ENCODE peak calls at places on chromosomes 6 and 20, in eight cellular contexts. One of them, this sample, is unnamed.
A peak's percentile ranks its signal among the peaks of the same experiment; 100 is the strongest.

GRCh38 chr6:135192256-135193174 is 11.4 kb downstream of the MYB start:
- DNase-seq in EL: no peak
- DNase-seq in HFFc6: no peak
- DNase-seq in epithelial cell of esophagus: no peak
- DNase-seq in BJ: no peak
- DNase-seq in RWPE1: no peak
- DNase-seq in mucosa of gallbladder: no peak
- DNase-seq in brain microvascular endothelial cell: no peak
- DNase-seq in this sample: peak; percentile 93

GRCh38 chr6:2684059-2684749 is 66.5 kb downstream of the MYLK4 start:
- DNase-seq in EL: peak; percentile 74
- DNase-seq in HFFc6: no peak
- DNase-seq in epithelial cell of esophagus: peak; percentile 88
- DNase-seq in BJ: no peak
- DNase-seq in RWPE1: peak; percentile 83
- DNase-seq in mucosa of gallbladder: no peak
- DNase-seq in brain microvascular endothelial cell: peak; percentile 86
- DNase-seq in this sample: no peak

GRCh38 chr20:528923-529594 is 14.5 kb downstream of the CSNK2A1 start:
- DNase-seq in EL: peak; percentile 83
- DNase-seq in HFFc6: peak; percentile 79
- DNase-seq in epithelial cell of esophagus: peak; percentile 96
- DNase-seq in BJ: peak; percentile 30
- DNase-seq in RWPE1: peak; percentile 93
- DNase-seq in mucosa of gallbladder: no peak
- DNase-seq in brain microvascular endothelial cell: peak; percentile 75
- DNase-seq in this sample: peak; percentile 47

GRCh38 chr20:56187791-56188190 is 60.7 kb upstream of the MC3R start:
- DNase-seq in EL: peak; percentile 18
- DNase-seq in HFFc6: no peak
- DNase-seq in epithelial cell of esophagus: peak; percentile 6
- DNase-seq in BJ: no peak
- DNase-seq in RWPE1: peak; percentile 36
- DNase-seq in mucosa of gallbladder: no peak
- DNase-seq in brain microvascular endothelial cell: no peak
- DNase-seq in this sample: peak; percentile 4

GRCh38 chr6:116268589-116269293 is 11.0 kb downstream of the TSPYL1 start:
- DNase-seq in EL: peak; percentile 83
- DNase-seq in HFFc6: peak; percentile 84
- DNase-seq in epithelial cell of esophagus: peak; percentile 81
- DNase-seq in BJ: peak; percentile 29
- DNase-seq in RWPE1: peak; percentile 68
- DNase-seq in mucosa of gallbladder: no peak
- DNase-seq in brain microvascular endothelial cell: peak; percentile 67
- DNase-seq in this sample: peak; percentile 82

GRCh38 chr6:10409160-10409765 is 5.6 kb downstream of the TFAP2A start:
- DNase-seq in EL: peak; percentile 47
- DNase-seq in HFFc6: no peak
- DNase-seq in epithelial cell of esophagus: no peak
- DNase-seq in BJ: no peak
- DNase-seq in RWPE1: no peak
- DNase-seq in mucosa of gallbladder: no peak
- DNase-seq in brain microvascular endothelial cell: no peak
- DNase-seq in this sample: no peak

GRCh38 chr6:163722293-163722692 is 307.8 kb downstream of the QKI start:
- DNase-seq in EL: no peak
- DNase-seq in HFFc6: no peak
- DNase-seq in epithelial cell of esophagus: no peak
- DNase-seq in BJ: no peak
- DNase-seq in RWPE1: no peak
- DNase-seq in mucosa of gallbladder: no peak
- DNase-seq in brain microvascular endothelial cell: no peak
- DNase-seq in this sample: no peak

GRCh38 chr20:35870541-35871307 is 83.6 kb downstream of the SCAND1 start:
- DNase-seq in EL: no peak
- DNase-seq in HFFc6: no peak
- DNase-seq in epithelial cell of esophagus: peak; percentile 48
- DNase-seq in BJ: no peak
- DNase-seq in RWPE1: peak; percentile 59
- DNase-seq in mucosa of gallbladder: no peak
- DNase-seq in brain microvascular endothelial cell: peak; percentile 14
- DNase-seq in this sample: no peak

GRCh38 chr6:138577151-138577915 is 78.0 kb upstream of the NHSL1 start:
- DNase-seq in EL: no peak
- DNase-seq in HFFc6: no peak
- DNase-seq in epithelial cell of esophagus: no peak
- DNase-seq in BJ: no peak
- DNase-seq in RWPE1: no peak
- DNase-seq in mucosa of gallbladder: no peak
- DNase-seq in brain microvascular endothelial cell: no peak
- DNase-seq in this sample: no peak

GRCh38 chr6:33384581-33385020 is 7.0 kb upstream of the KIFC1 start:
- DNase-seq in EL: peak; percentile 71
- DNase-seq in HFFc6: peak; percentile 58
- DNase-seq in epithelial cell of esophagus: peak; percentile 80
- DNase-seq in BJ: peak; percentile 46
- DNase-seq in RWPE1: peak; percentile 53
- DNase-seq in mucosa of gallbladder: no peak
- DNase-seq in brain microvascular endothelial cell: peak; percentile 38
- DNase-seq in this sample: no peak

GRCh38 chr6:44666324-44666723 is 278.8 kb downstream of the CDC5L start:
- DNase-seq in EL: no peak
- DNase-seq in HFFc6: no peak
- DNase-seq in epithelial cell of esophagus: no peak
- DNase-seq in BJ: no peak
- DNase-seq in RWPE1: no peak
- DNase-seq in mucosa of gallbladder: no peak
- DNase-seq in brain microvascular endothelial cell: no peak
- DNase-seq in this sample: no peak

GRCh38 chr6:113819169-113819830 is 37.8 kb upstream of the MARCKS start:
- DNase-seq in EL: no peak
- DNase-seq in HFFc6: no peak
- DNase-seq in epithelial cell of esophagus: no peak
- DNase-seq in BJ: no peak
- DNase-seq in RWPE1: no peak
- DNase-seq in mucosa of gallbladder: peak; percentile 52
- DNase-seq in brain microvascular endothelial cell: no peak
- DNase-seq in this sample: no peak

GRCh38 chr6:46876126-46876525 is 45.6 kb downstream of the ADGRF5 start:
- DNase-seq in EL: peak; percentile 85
- DNase-seq in HFFc6: no peak
- DNase-seq in epithelial cell of esophagus: peak; percentile 98
- DNase-seq in BJ: no peak
- DNase-seq in RWPE1: peak; percentile 92
- DNase-seq in mucosa of gallbladder: peak; percentile 85
- DNase-seq in brain microvascular endothelial cell: no peak
- DNase-seq in this sample: no peak

GRCh38 chr6:138001750-138002349 is 105.4 kb downstream of the PERP start:
- DNase-seq in EL: peak; percentile 51
- DNase-seq in HFFc6: peak; percentile 27
- DNase-seq in epithelial cell of esophagus: peak; percentile 72
- DNase-seq in BJ: no peak
- DNase-seq in RWPE1: peak; percentile 37
- DNase-seq in mucosa of gallbladder: peak; percentile 61
- DNase-seq in brain microvascular endothelial cell: peak; percentile 58
- DNase-seq in this sample: peak; percentile 48

GRCh38 chr20:3728876-3729275 is 3.6 kb upstream of the HSPA12B start:
- DNase-seq in EL: no peak
- DNase-seq in HFFc6: no peak
- DNase-seq in epithelial cell of esophagus: no peak
- DNase-seq in BJ: no peak
- DNase-seq in RWPE1: no peak
- DNase-seq in mucosa of gallbladder: no peak
- DNase-seq in brain microvascular endothelial cell: no peak
- DNase-seq in this sample: no peak

GRCh38 chr20:25285856-25286798 is 38.2 kb downstream of the PYGB start:
- DNase-seq in EL: no peak
- DNase-seq in HFFc6: no peak
- DNase-seq in epithelial cell of esophagus: no peak
- DNase-seq in BJ: no peak
- DNase-seq in RWPE1: no peak
- DNase-seq in mucosa of gallbladder: no peak
- DNase-seq in brain microvascular endothelial cell: no peak
- DNase-seq in this sample: no peak

GRCh38 chr6:84836366-84836765 is 72.0 kb upstream of the TBX18 start:
- DNase-seq in EL: no peak
- DNase-seq in HFFc6: no peak
- DNase-seq in epithelial cell of esophagus: peak; percentile 98
- DNase-seq in BJ: no peak
- DNase-seq in RWPE1: peak; percentile 86
- DNase-seq in mucosa of gallbladder: no peak
- DNase-seq in brain microvascular endothelial cell: no peak
- DNase-seq in this sample: no peak

GRCh38 chr6:31952140-31952805 is 6.4 kb downstream of the CFB start:
- DNase-seq in EL: peak; percentile 65
- DNase-seq in HFFc6: peak; percentile 53
- DNase-seq in epithelial cell of esophagus: peak; percentile 60
- DNase-seq in BJ: no peak
- DNase-seq in RWPE1: peak; percentile 53
- DNase-seq in mucosa of gallbladder: peak; percentile 65
- DNase-seq in brain microvascular endothelial cell: peak; percentile 46
- DNase-seq in this sample: peak; percentile 44

GRCh38 chr6:41191569-41191968 is 9.4 kb downstream of the TREML2 start:
- DNase-seq in EL: peak; percentile 16
- DNase-seq in HFFc6: no peak
- DNase-seq in epithelial cell of esophagus: peak; percentile 36
- DNase-seq in BJ: no peak
- DNase-seq in RWPE1: no peak
- DNase-seq in mucosa of gallbladder: no peak
- DNase-seq in brain microvascular endothelial cell: no peak
- DNase-seq in this sample: peak; percentile 77

GRCh38 chr20:32079655-32080109 is 27.6 kb downstream of the HCK start:
- DNase-seq in EL: no peak
- DNase-seq in HFFc6: no peak
- DNase-seq in epithelial cell of esophagus: no peak
- DNase-seq in BJ: no peak
- DNase-seq in RWPE1: no peak
- DNase-seq in mucosa of gallbladder: no peak
- DNase-seq in brain microvascular endothelial cell: no peak
- DNase-seq in this sample: no peak

GRCh38 chr6:27141472-27142015 is 106.0 kb upstream of the PRSS16 start:
- DNase-seq in EL: no peak
- DNase-seq in HFFc6: no peak
- DNase-seq in epithelial cell of esophagus: no peak
- DNase-seq in BJ: no peak
- DNase-seq in RWPE1: no peak
- DNase-seq in mucosa of gallbladder: no peak
- DNase-seq in brain microvascular endothelial cell: no peak
- DNase-seq in this sample: no peak

GRCh38 chr6:122647765-122648164 is 37.6 kb downstream of the PKIB start:
- DNase-seq in EL: peak; percentile 26
- DNase-seq in HFFc6: no peak
- DNase-seq in epithelial cell of esophagus: no peak
- DNase-seq in BJ: no peak
- DNase-seq in RWPE1: no peak
- DNase-seq in mucosa of gallbladder: no peak
- DNase-seq in brain microvascular endothelial cell: no peak
- DNase-seq in this sample: no peak

GRCh38 chr20:14986026-14986655 is 648.7 kb upstream of the FLRT3 start:
- DNase-seq in EL: no peak
- DNase-seq in HFFc6: no peak
- DNase-seq in epithelial cell of esophagus: peak; percentile 45
- DNase-seq in BJ: no peak
- DNase-seq in RWPE1: peak; percentile 24
- DNase-seq in mucosa of gallbladder: peak; percentile 88
- DNase-seq in brain microvascular endothelial cell: no peak
- DNase-seq in this sample: no peak

GRCh38 chr20:5870462-5871021 is 79.8 kb downstream of the TRMT6 start:
- DNase-seq in EL: no peak
- DNase-seq in HFFc6: no peak
- DNase-seq in epithelial cell of esophagus: peak; percentile 55
- DNase-seq in BJ: no peak
- DNase-seq in RWPE1: no peak
- DNase-seq in mucosa of gallbladder: no peak
- DNase-seq in brain microvascular endothelial cell: no peak
- DNase-seq in this sample: no peak

GRCh38 chr6:139732451-139732850 is 358.0 kb upstream of the CITED2 start:
- DNase-seq in EL: peak; percentile 61
- DNase-seq in HFFc6: peak; percentile 46
- DNase-seq in epithelial cell of esophagus: peak; percentile 89
- DNase-seq in BJ: no peak
- DNase-seq in RWPE1: peak; percentile 44
- DNase-seq in mucosa of gallbladder: peak; percentile 43
- DNase-seq in brain microvascular endothelial cell: peak; percentile 67
- DNase-seq in this sample: no peak

GRCh38 chr20:24781061-24781980 is 167.7 kb upstream of the CST7 start:
- DNase-seq in EL: peak; percentile 21
- DNase-seq in HFFc6: peak; percentile 41
- DNase-seq in epithelial cell of esophagus: peak; percentile 45
- DNase-seq in BJ: no peak
- DNase-seq in RWPE1: peak; percentile 55
- DNase-seq in mucosa of gallbladder: peak; percentile 30
- DNase-seq in brain microvascular endothelial cell: no peak
- DNase-seq in this sample: no peak

This sample was measured in erythroblast.